ENCODE peak calls at places on chromosomes 13 and 19, in eight cellular contexts. N, J, C, Z, W, B, S and F are unnamed samples.

GRCh38 chr19:23762884-23763711 is 4.4 kb upstream of the ZNF681 start:
- DNase-seq in N (peak), J (no peak), C (no peak), Z (no peak), W (peak), B (peak), S (no peak), F (peak)

GRCh38 chr19:5627395-5627904 is 4.6 kb downstream of the SAFB start:
- DNase-seq in N (no peak), J (peak), C (no peak), Z (no peak), W (peak), B (peak), S (no peak), F (no peak)

GRCh38 chr13:34357435-34358232 is 539.7 kb downstream of the RFC3 start:
- DNase-seq in N (no peak), J (peak), C (peak), Z (no peak), W (no peak), B (peak), S (peak), F (no peak)

GRCh38 chr13:91701975-91702374 is 303.6 kb downstream of the GPC5 start:
- DNase-seq in N (no peak), J (no peak), C (no peak), Z (no peak), W (no peak), B (no peak), S (no peak), F (no peak)

GRCh38 chr19:16476401-16476800 is 4.6 kb upstream of the EPS15L1 start:
- DNase-seq in N (no peak), J (no peak), C (no peak), Z (no peak), W (no peak), B (no peak), S (no peak), F (no peak)

GRCh38 chr19:19627716-19628498 is at the start of gene LPAR2:
- DNase-seq in N (peak), J (no peak), C (peak), Z (peak), W (peak), B (peak), S (peak), F (no peak)

GRCh38 chr13:25744176-25744575 is 307.6 kb downstream of the SHISA2 start:
- DNase-seq in N (no peak), J (no peak), C (no peak), Z (peak), W (no peak), B (peak), S (no peak), F (no peak)

GRCh38 chr19:30207357-30207756 is 164.8 kb upstream of the ZNF536 start:
- DNase-seq in N (no peak), J (no peak), C (no peak), Z (no peak), W (no peak), B (no peak), S (no peak), F (no peak)

GRCh38 chr13:97316390-97316789 is 94.3 kb downstream of the MBNL2 start:
- DNase-seq in N (no peak), J (no peak), C (no peak), Z (no peak), W (no peak), B (no peak), S (no peak), F (no peak)

GRCh38 chr13:28321751-28322150 is 173.2 kb downstream of the FLT1 start:
- DNase-seq in N (no peak), J (no peak), C (no peak), Z (no peak), W (no peak), B (no peak), S (no peak), F (no peak)